ENCODE peak calls at places on chromosomes 5 and 9, in five cellular contexts. One of them, this sample, is unnamed. For H3K9me3, the result is how much of the 10 kb centered on the place peaks cover.

GRCh38 chr5:40277161-40277906 is 402.4 kb upstream of the PTGER4 start:
- DNase-seq in right atrium auricular region: no peak
- DNase-seq in testis: no peak
- DNase-seq in naive thymus-derived CD4-positive, alpha-beta T cell: peak
- DNase-seq in cardiac muscle cell: no peak
- DNase-seq in this sample: no peak

GRCh38 chr9:71756753-71757152 is 11.6 kb downstream of the CEMIP2 start:
- DNase-seq in right atrium auricular region: no peak
- DNase-seq in testis: no peak
- DNase-seq in naive thymus-derived CD4-positive, alpha-beta T cell: no peak
- DNase-seq in cardiac muscle cell: no peak
- DNase-seq in this sample: no peak

GRCh38 chr5:93596676-93597441 is 13.8 kb downstream of the NR2F1 start:
- DNase-seq in right atrium auricular region: no peak
- DNase-seq in testis: no peak
- DNase-seq in naive thymus-derived CD4-positive, alpha-beta T cell: no peak
- DNase-seq in cardiac muscle cell: peak
- DNase-seq in this sample: no peak

GRCh38 chr9:129491486-129491855 is 129.4 kb downstream of the C9orf50 start:
- DNase-seq in right atrium auricular region: peak
- DNase-seq in testis: no peak
- DNase-seq in naive thymus-derived CD4-positive, alpha-beta T cell: no peak
- DNase-seq in cardiac muscle cell: no peak
- DNase-seq in this sample: no peak

GRCh38 chr9:128286435-128286834 is 10.4 kb downstream of the SWI5 start:
- DNase-seq in right atrium auricular region: no peak
- DNase-seq in testis: peak
- DNase-seq in naive thymus-derived CD4-positive, alpha-beta T cell: no peak
- DNase-seq in cardiac muscle cell: peak
- DNase-seq in this sample: no peak

GRCh38 chr9:4099961-4100360 is 199.9 kb downstream of the GLIS3 start:
- DNase-seq in right atrium auricular region: no peak
- DNase-seq in testis: no peak
- DNase-seq in naive thymus-derived CD4-positive, alpha-beta T cell: no peak
- DNase-seq in cardiac muscle cell: peak
- DNase-seq in this sample: no peak

GRCh38 chr5:179914032-179914755 is 6.5 kb upstream of the TBC1D9B start:
- DNase-seq in right atrium auricular region: no peak
- DNase-seq in testis: no peak
- DNase-seq in naive thymus-derived CD4-positive, alpha-beta T cell: no peak
- DNase-seq in cardiac muscle cell: peak
- DNase-seq in this sample: no peak

GRCh38 chr9:73199886-73200285 is 48.2 kb downstream of the ANXA1 start:
- DNase-seq in right atrium auricular region: no peak
- DNase-seq in testis: peak
- DNase-seq in naive thymus-derived CD4-positive, alpha-beta T cell: no peak
- DNase-seq in cardiac muscle cell: no peak
- DNase-seq in this sample: peak

GRCh38 chr5:124421584-124421983 is 324.9 kb downstream of the ZNF608 start:
- DNase-seq in right atrium auricular region: no peak
- DNase-seq in testis: no peak
- DNase-seq in naive thymus-derived CD4-positive, alpha-beta T cell: no peak
- DNase-seq in cardiac muscle cell: no peak
- DNase-seq in this sample: no peak

GRCh38 chr9:129944501-129945116 is 98.4 kb downstream of the FNBP1 start:
- DNase-seq in right atrium auricular region: peak
- DNase-seq in testis: no peak
- DNase-seq in naive thymus-derived CD4-positive, alpha-beta T cell: peak
- DNase-seq in cardiac muscle cell: no peak
- DNase-seq in this sample: no peak

GRCh38 chr9:127051881-127052595 is 70.4 kb downstream of the ANGPTL2 start:
- DNase-seq in right atrium auricular region: peak
- DNase-seq in testis: no peak
- DNase-seq in naive thymus-derived CD4-positive, alpha-beta T cell: no peak
- DNase-seq in cardiac muscle cell: no peak
- DNase-seq in this sample: no peak

GRCh38 chr9:70257991-70258691 is 637 bp upstream of the SMC5 start:
- DNase-seq in right atrium auricular region: peak
- DNase-seq in testis: peak
- DNase-seq in naive thymus-derived CD4-positive, alpha-beta T cell: no peak
- DNase-seq in cardiac muscle cell: peak
- DNase-seq in this sample: no peak

GRCh38 chr5:15290953-15291352 is 209.0 kb upstream of the FBXL7 start:
- DNase-seq in right atrium auricular region: no peak
- DNase-seq in testis: peak
- DNase-seq in naive thymus-derived CD4-positive, alpha-beta T cell: no peak
- DNase-seq in cardiac muscle cell: peak
- DNase-seq in this sample: no peak

GRCh38 chr9:125763373-125763772 is 16.2 kb downstream of the PBX3 start:
- DNase-seq in right atrium auricular region: no peak
- DNase-seq in testis: no peak
- DNase-seq in naive thymus-derived CD4-positive, alpha-beta T cell: no peak
- DNase-seq in cardiac muscle cell: peak
- DNase-seq in this sample: peak

GRCh38 chr5:172683696-172684464 is 42.8 kb downstream of the NEURL1B start:
- DNase-seq in right atrium auricular region: no peak
- DNase-seq in testis: peak
- DNase-seq in naive thymus-derived CD4-positive, alpha-beta T cell: peak
- DNase-seq in cardiac muscle cell: no peak
- DNase-seq in this sample: no peak

GRCh38 chr5:138492552-138493045 is 27.3 kb downstream of the EGR1 start:
- DNase-seq in right atrium auricular region: no peak
- DNase-seq in testis: no peak
- DNase-seq in naive thymus-derived CD4-positive, alpha-beta T cell: no peak
- DNase-seq in cardiac muscle cell: no peak
- DNase-seq in this sample: no peak

GRCh38 chr9:104091028-104091590 is 3.0 kb upstream of the SMC2 start:
- DNase-seq in right atrium auricular region: no peak
- DNase-seq in testis: no peak
- DNase-seq in naive thymus-derived CD4-positive, alpha-beta T cell: no peak
- DNase-seq in cardiac muscle cell: no peak
- DNase-seq in this sample: no peak
- H3K4me3 ChIP-seq in right atrium auricular region: no peak
- H3K4me3 ChIP-seq in testis: no peak
- H3K4me3 ChIP-seq in naive thymus-derived CD4-positive, alpha-beta T cell: no peak
- H3K4me3 ChIP-seq in cardiac muscle cell: no peak
- H3K4me3 ChIP-seq in this sample: no peak

GRCh38 chr9:118569151-118569550 is 800.1 kb downstream of the BRINP1 start:
- DNase-seq in right atrium auricular region: no peak
- DNase-seq in testis: no peak
- DNase-seq in naive thymus-derived CD4-positive, alpha-beta T cell: no peak
- DNase-seq in cardiac muscle cell: no peak
- DNase-seq in this sample: no peak

GRCh38 chr9:118568704-118569103 is 800.5 kb downstream of the BRINP1 start:
- DNase-seq in right atrium auricular region: no peak
- DNase-seq in testis: no peak
- DNase-seq in naive thymus-derived CD4-positive, alpha-beta T cell: no peak
- DNase-seq in cardiac muscle cell: no peak
- DNase-seq in this sample: no peak

GRCh38 chr9:118575341-118576070 is 793.7 kb downstream of the BRINP1 start:
- DNase-seq in right atrium auricular region: no peak
- DNase-seq in testis: no peak
- DNase-seq in naive thymus-derived CD4-positive, alpha-beta T cell: no peak
- DNase-seq in cardiac muscle cell: peak
- DNase-seq in this sample: no peak

GRCh38 chr9:118567861-118568260 is 801.4 kb downstream of the BRINP1 start:
- DNase-seq in right atrium auricular region: no peak
- DNase-seq in testis: no peak
- DNase-seq in naive thymus-derived CD4-positive, alpha-beta T cell: no peak
- DNase-seq in cardiac muscle cell: no peak
- DNase-seq in this sample: no peak

GRCh38 chr9:118570076-118570475 is 799.2 kb downstream of the BRINP1 start:
- DNase-seq in right atrium auricular region: no peak
- DNase-seq in testis: no peak
- DNase-seq in naive thymus-derived CD4-positive, alpha-beta T cell: no peak
- DNase-seq in cardiac muscle cell: peak
- DNase-seq in this sample: no peak
- H3K9me3 ChIP-seq in right atrium auricular region: under half
- H3K9me3 ChIP-seq in testis: under half
- H3K9me3 ChIP-seq in naive thymus-derived CD4-positive, alpha-beta T cell: under half
- H3K9me3 ChIP-seq in cardiac muscle cell: under half
- H3K9me3 ChIP-seq in this sample: under half

DNA sequence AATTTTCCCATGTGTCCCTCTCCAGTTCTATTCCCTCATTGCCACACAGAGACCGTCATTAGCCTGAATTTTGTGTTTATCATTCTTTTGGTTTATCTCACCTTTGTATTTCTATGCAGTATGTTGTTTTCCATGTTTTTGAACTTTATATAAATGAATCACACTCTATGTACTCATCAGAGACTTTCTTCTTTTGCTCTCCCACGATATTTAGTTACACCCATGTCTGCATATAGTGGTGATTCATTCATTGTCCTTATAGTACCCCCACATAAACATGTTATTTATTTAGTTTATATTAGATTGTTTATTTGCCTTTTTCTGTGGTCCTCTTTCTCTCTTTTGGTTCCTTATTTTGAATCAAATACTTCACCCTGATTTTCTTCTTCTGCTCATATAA is 199.7 kb downstream of the FSTL4 start:
- DNase-seq in right atrium auricular region: no peak
- DNase-seq in testis: no peak
- DNase-seq in naive thymus-derived CD4-positive, alpha-beta T cell: no peak
- DNase-seq in cardiac muscle cell: no peak
- DNase-seq in this sample: no peak
- H3K4me3 ChIP-seq in right atrium auricular region: no peak
- H3K4me3 ChIP-seq in testis: no peak
- H3K4me3 ChIP-seq in naive thymus-derived CD4-positive, alpha-beta T cell: no peak
- H3K4me3 ChIP-seq in cardiac muscle cell: no peak
- H3K4me3 ChIP-seq in this sample: no peak

GRCh38 chr5:38307845-38308244 is 49.5 kb downstream of the EGFLAM start:
- DNase-seq in right atrium auricular region: no peak
- DNase-seq in testis: no peak
- DNase-seq in naive thymus-derived CD4-positive, alpha-beta T cell: no peak
- DNase-seq in cardiac muscle cell: no peak
- DNase-seq in this sample: no peak

GRCh38 chr5:38299585-38299984 is 41.2 kb downstream of the EGFLAM start:
- DNase-seq in right atrium auricular region: no peak
- DNase-seq in testis: no peak
- DNase-seq in naive thymus-derived CD4-positive, alpha-beta T cell: no peak
- DNase-seq in cardiac muscle cell: no peak
- DNase-seq in this sample: no peak

GRCh38 chr5:38305148-38305547 is 46.8 kb downstream of the EGFLAM start:
- DNase-seq in right atrium auricular region: no peak
- DNase-seq in testis: no peak
- DNase-seq in naive thymus-derived CD4-positive, alpha-beta T cell: no peak
- DNase-seq in cardiac muscle cell: no peak
- DNase-seq in this sample: no peak
- H3K9me3 ChIP-seq in right atrium auricular region: under half
- H3K9me3 ChIP-seq in testis: under half
- H3K9me3 ChIP-seq in naive thymus-derived CD4-positive, alpha-beta T cell: under half
- H3K9me3 ChIP-seq in cardiac muscle cell: under half
- H3K9me3 ChIP-seq in this sample: under half

This sample was measured in BE2C.